ENCODE peak calls at places on chromosomes 3 and 15, in six cellular contexts. One of them, this sample, is unnamed.

GRCh38 chr3:184315506-184315867 is 1.1 kb downstream of the EIF4G1 start:
- DNase-seq in Karpas-422: peak; percentile 72
- DNase-seq in fibroblast of lung: peak; percentile 25
- DNase-seq in OCI-LY7: no peak
- DNase-seq in heart right ventricle: no peak
- DNase-seq in Peyer's patch: no peak
- DNase-seq in this sample: no peak

GRCh38 chr3:141011511-141012262 is 39.5 kb upstream of the SPSB4 start:
- DNase-seq in Peyer's patch: peak; percentile 83
- DNase-seq in fibroblast of lung: peak; percentile 53
- DNase-seq in Karpas-422: peak; percentile 91
- DNase-seq in heart right ventricle: peak; percentile 78
- DNase-seq in OCI-LY7: peak; percentile 64
- DNase-seq in this sample: peak; percentile 84

GRCh38 chr15:69513986-69514385 is 61.4 kb downstream of the RPLP1 start:
- DNase-seq in Peyer's patch: no peak
- DNase-seq in fibroblast of lung: no peak
- DNase-seq in OCI-LY7: no peak
- DNase-seq in Karpas-422: no peak
- DNase-seq in heart right ventricle: no peak
- DNase-seq in this sample: no peak

GRCh38 chr3:165185707-165186327 is 10.4 kb downstream of the SLITRK3 start:
- DNase-seq in OCI-LY7: peak; percentile 59
- DNase-seq in heart right ventricle: peak; percentile 29
- DNase-seq in Peyer's patch: peak; percentile 67
- DNase-seq in Karpas-422: peak; percentile 82
- DNase-seq in fibroblast of lung: peak; percentile 68
- DNase-seq in this sample: peak; percentile 22

GRCh38 chr15:70356919-70357318 is 259.2 kb upstream of the TLE3 start:
- DNase-seq in Peyer's patch: no peak
- DNase-seq in heart right ventricle: no peak
- DNase-seq in fibroblast of lung: no peak
- DNase-seq in OCI-LY7: no peak
- DNase-seq in Karpas-422: no peak
- DNase-seq in this sample: no peak

GRCh38 chr3:151282921-151283320 is 4.6 kb upstream of the P2RY14 start:
- DNase-seq in Karpas-422: peak; percentile 74
- DNase-seq in Peyer's patch: no peak
- DNase-seq in OCI-LY7: peak; percentile 60
- DNase-seq in fibroblast of lung: peak; percentile 76
- DNase-seq in heart right ventricle: no peak
- DNase-seq in this sample: no peak

GRCh38 chr3:124078978-124079911 is 87.3 kb upstream of the ROPN1 start:
- DNase-seq in fibroblast of lung: peak; percentile 64
- DNase-seq in OCI-LY7: peak; percentile 51
- DNase-seq in Karpas-422: peak; percentile 78
- DNase-seq in heart right ventricle: no peak
- DNase-seq in Peyer's patch: peak; percentile 55
- DNase-seq in this sample: no peak

GRCh38 chr3:52851348-52851747 is 16.5 kb upstream of the MUSTN1 start:
- DNase-seq in Karpas-422: peak; percentile 78
- DNase-seq in heart right ventricle: no peak
- DNase-seq in OCI-LY7: peak; percentile 60
- DNase-seq in fibroblast of lung: peak; percentile 58
- DNase-seq in Peyer's patch: no peak
- DNase-seq in this sample: no peak

GRCh38 chr3:194989251-194989650 is 281.7 kb downstream of the XXYLT1 start:
- DNase-seq in OCI-LY7: no peak
- DNase-seq in Karpas-422: no peak
- DNase-seq in heart right ventricle: no peak
- DNase-seq in fibroblast of lung: no peak
- DNase-seq in Peyer's patch: no peak
- DNase-seq in this sample: no peak

GRCh38 chr3:52277972-52278509 is 408 bp downstream of the WDR82 start:
- DNase-seq in fibroblast of lung: peak; percentile 44
- DNase-seq in heart right ventricle: no peak
- DNase-seq in Karpas-422: peak; percentile 84
- DNase-seq in OCI-LY7: peak; percentile 73
- DNase-seq in Peyer's patch: peak; percentile 78
- DNase-seq in this sample: peak; percentile 83

GRCh38 chr3:193982258-193982659 is 153.7 kb upstream of the HES1 start:
- DNase-seq in heart right ventricle: peak; percentile 82
- DNase-seq in Peyer's patch: peak; percentile 74
- DNase-seq in Karpas-422: no peak
- DNase-seq in fibroblast of lung: peak; percentile 38
- DNase-seq in OCI-LY7: no peak
- DNase-seq in this sample: peak; percentile 66

GRCh38 chr3:100044369-100044768 is 69.9 kb downstream of the FILIP1L start:
- DNase-seq in fibroblast of lung: no peak
- DNase-seq in heart right ventricle: no peak
- DNase-seq in Peyer's patch: no peak
- DNase-seq in OCI-LY7: peak; percentile 79
- DNase-seq in Karpas-422: peak; percentile 90
- DNase-seq in this sample: no peak

GRCh38 chr15:92845109-92845508 is 55.0 kb upstream of the CHD2 start:
- DNase-seq in Karpas-422: peak; percentile 90
- DNase-seq in OCI-LY7: peak; percentile 73
- DNase-seq in fibroblast of lung: peak; percentile 72
- DNase-seq in heart right ventricle: no peak
- DNase-seq in Peyer's patch: no peak
- DNase-seq in this sample: no peak

GRCh38 chr3:122397136-122397645 is 13.2 kb downstream of the FAM162A start:
- DNase-seq in heart right ventricle: no peak
- DNase-seq in Peyer's patch: no peak
- DNase-seq in OCI-LY7: no peak
- DNase-seq in Karpas-422: no peak
- DNase-seq in fibroblast of lung: no peak
- DNase-seq in this sample: no peak

GRCh38 chr3:127158614-127159221 is 34.2 kb upstream of the PRR23E start:
- DNase-seq in fibroblast of lung: peak; percentile 6
- DNase-seq in Peyer's patch: no peak
- DNase-seq in heart right ventricle: no peak
- DNase-seq in Karpas-422: no peak
- DNase-seq in OCI-LY7: no peak
- DNase-seq in this sample: no peak

GRCh38 chr3:173111321-173111720 is 29.7 kb downstream of the SPATA16 start:
- DNase-seq in heart right ventricle: no peak
- DNase-seq in Peyer's patch: no peak
- DNase-seq in OCI-LY7: no peak
- DNase-seq in fibroblast of lung: no peak
- DNase-seq in Karpas-422: no peak
- DNase-seq in this sample: no peak

GRCh38 chr15:77504310-77504709 is 83.6 kb downstream of the HMG20A start:
- DNase-seq in Peyer's patch: no peak
- DNase-seq in Karpas-422: peak; percentile 65
- DNase-seq in fibroblast of lung: no peak
- DNase-seq in heart right ventricle: no peak
- DNase-seq in OCI-LY7: peak; percentile 48
- DNase-seq in this sample: peak; percentile 78

GRCh38 chr3:156814295-156814694 is 11.9 kb upstream of the LEKR1 start:
- DNase-seq in Peyer's patch: peak; percentile 62
- DNase-seq in Karpas-422: no peak
- DNase-seq in OCI-LY7: no peak
- DNase-seq in heart right ventricle: no peak
- DNase-seq in fibroblast of lung: no peak
- DNase-seq in this sample: no peak

GRCh38 chr3:143360244-143360643 is 240.7 kb downstream of the CHST2 start:
- DNase-seq in Karpas-422: no peak
- DNase-seq in fibroblast of lung: peak; percentile 66
- DNase-seq in OCI-LY7: no peak
- DNase-seq in Peyer's patch: no peak
- DNase-seq in heart right ventricle: no peak
- DNase-seq in this sample: no peak

GRCh38 chr3:171269557-171269956 is 190.6 kb downstream of the TNIK start:
- DNase-seq in OCI-LY7: no peak
- DNase-seq in heart right ventricle: no peak
- DNase-seq in Peyer's patch: no peak
- DNase-seq in Karpas-422: no peak
- DNase-seq in fibroblast of lung: peak; percentile 30
- DNase-seq in this sample: no peak

GRCh38 chr15:71411538-71412482 is 296.5 kb downstream of the THSD4 start:
- DNase-seq in fibroblast of lung: peak; percentile 81
- DNase-seq in Karpas-422: no peak
- DNase-seq in OCI-LY7: no peak
- DNase-seq in Peyer's patch: no peak
- DNase-seq in heart right ventricle: no peak
- DNase-seq in this sample: peak; percentile 76

GRCh38 chr15:64013179-64014043 is 32.9 kb downstream of the DAPK2 start:
- DNase-seq in Peyer's patch: peak; percentile 74
- DNase-seq in heart right ventricle: no peak
- DNase-seq in Karpas-422: no peak
- DNase-seq in fibroblast of lung: no peak
- DNase-seq in OCI-LY7: no peak
- DNase-seq in this sample: no peak

GRCh38 chr15:33402640-33403039 is 91.9 kb downstream of the RYR3 start:
- DNase-seq in Peyer's patch: no peak
- DNase-seq in OCI-LY7: no peak
- DNase-seq in heart right ventricle: no peak
- DNase-seq in fibroblast of lung: no peak
- DNase-seq in Karpas-422: no peak
- DNase-seq in this sample: no peak

GRCh38 chr15:35080226-35080625 is 4.9 kb downstream of the NANOGP8 start:
- DNase-seq in OCI-LY7: no peak
- DNase-seq in heart right ventricle: no peak
- DNase-seq in fibroblast of lung: peak; percentile 12
- DNase-seq in Karpas-422: no peak
- DNase-seq in Peyer's patch: no peak
- DNase-seq in this sample: no peak

GRCh38 chr3:182957676-182958075 is 22.7 kb downstream of the DCUN1D1 start:
- DNase-seq in fibroblast of lung: no peak
- DNase-seq in Peyer's patch: no peak
- DNase-seq in OCI-LY7: no peak
- DNase-seq in heart right ventricle: no peak
- DNase-seq in Karpas-422: no peak
- DNase-seq in this sample: no peak

GRCh38 chr3:182959474-182960350 is 20.6 kb downstream of the DCUN1D1 start:
- DNase-seq in heart right ventricle: no peak
- DNase-seq in Karpas-422: no peak
- DNase-seq in fibroblast of lung: no peak
- DNase-seq in OCI-LY7: no peak
- DNase-seq in Peyer's patch: no peak
- DNase-seq in this sample: no peak

GRCh38 chr3:182965861-182966366 is 14.4 kb downstream of the DCUN1D1 start:
- DNase-seq in heart right ventricle: no peak
- DNase-seq in OCI-LY7: no peak
- DNase-seq in Karpas-422: no peak
- DNase-seq in fibroblast of lung: no peak
- DNase-seq in Peyer's patch: no peak
- DNase-seq in this sample: no peak

GRCh38 chr3:182964179-182964578 is 16.2 kb downstream of the DCUN1D1 start:
- DNase-seq in fibroblast of lung: no peak
- DNase-seq in Peyer's patch: no peak
- DNase-seq in Karpas-422: no peak
- DNase-seq in heart right ventricle: no peak
- DNase-seq in OCI-LY7: no peak
- DNase-seq in this sample: no peak

DNA sequence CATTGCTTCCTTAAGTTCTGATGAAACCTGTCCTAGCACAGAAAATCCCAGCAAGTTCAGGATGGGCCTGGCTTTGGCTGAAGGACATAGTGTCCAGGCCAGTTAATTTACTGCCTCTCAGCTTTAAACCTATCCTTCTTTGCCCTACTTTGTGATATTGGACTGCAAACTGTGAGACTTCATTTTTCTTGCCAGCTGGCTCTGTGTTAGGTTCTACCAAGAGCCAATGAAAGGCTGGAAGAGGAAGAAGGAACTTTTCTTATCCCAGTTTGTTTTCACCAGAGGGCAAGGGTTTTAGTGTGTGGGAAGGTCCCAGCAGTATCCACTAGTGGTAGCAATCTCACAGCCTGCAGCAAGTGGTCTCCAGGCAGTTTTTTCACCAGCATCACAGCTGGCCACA is 18.2 kb downstream of the DCUN1D1 start:
- DNase-seq in OCI-LY7: no peak
- DNase-seq in Peyer's patch: no peak
- DNase-seq in heart right ventricle: peak; percentile 9
- DNase-seq in Karpas-422: no peak
- DNase-seq in fibroblast of lung: no peak
- DNase-seq in this sample: no peak
- H3K27ac ChIP-seq in OCI-LY7: no peak overlapping the region
- H3K27ac ChIP-seq in Peyer's patch: no peak overlapping the region
- H3K27ac ChIP-seq in heart right ventricle: no peak overlapping the region
- H3K27ac ChIP-seq in Karpas-422: no peak overlapping the region
- H3K27ac ChIP-seq in fibroblast of lung: no peak overlapping the region
- H3K27ac ChIP-seq in this sample: no peak overlapping the region

GRCh38 chr15:74201656-74202420 is 749 bp downstream of the STRA6 start:
- DNase-seq in OCI-LY7: no peak
- DNase-seq in Karpas-422: no peak
- DNase-seq in heart right ventricle: no peak
- DNase-seq in Peyer's patch: no peak
- DNase-seq in fibroblast of lung: no peak
- DNase-seq in this sample: no peak
- H3K4me1 ChIP-seq in OCI-LY7: no peaks in the 10 kb centered on the region
- H3K4me1 ChIP-seq in Karpas-422: no peaks in the 10 kb centered on the region
- H3K4me1 ChIP-seq in heart right ventricle: peaks cover 27% of the 10 kb centered on the region
- H3K4me1 ChIP-seq in Peyer's patch: no peaks in the 10 kb centered on the region
- H3K4me1 ChIP-seq in fibroblast of lung: peaks cover 9% of the 10 kb centered on the region
- H3K4me1 ChIP-seq in this sample: peaks cover 2% of the 10 kb centered on the region

DNA sequence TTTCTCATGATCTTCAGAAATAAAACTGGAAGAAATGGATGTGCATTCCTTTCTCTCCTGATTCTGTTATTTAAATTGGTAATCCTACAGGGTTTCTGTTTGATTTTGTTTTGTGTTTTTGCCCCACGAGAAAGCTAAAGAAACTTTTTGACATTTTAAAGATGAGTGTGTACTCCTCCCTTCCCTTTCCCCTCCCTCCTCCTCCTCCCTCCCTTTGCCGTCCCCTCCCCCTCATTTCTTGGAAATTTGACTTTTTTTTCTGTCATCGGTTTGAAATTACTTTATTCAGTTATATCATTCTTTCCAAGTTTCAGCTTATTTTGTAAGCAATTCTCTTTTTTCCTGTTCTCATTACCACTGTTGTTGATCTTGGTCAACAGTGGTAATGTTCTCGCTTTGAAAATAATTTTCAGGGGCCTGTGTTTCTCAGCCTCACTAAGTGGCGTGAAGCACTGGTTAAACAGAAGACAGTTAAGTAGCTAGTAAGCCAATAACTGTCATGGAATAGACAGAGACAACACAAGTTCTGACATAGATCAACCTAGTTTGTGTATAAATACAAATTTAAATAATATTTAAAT is 178.4 kb downstream of the AKAP13 start:
- DNase-seq in fibroblast of lung: no peak
- DNase-seq in heart right ventricle: no peak
- DNase-seq in Karpas-422: no peak
- DNase-seq in Peyer's patch: no peak
- DNase-seq in OCI-LY7: no peak
- DNase-seq in this sample: no peak
- H3K27ac ChIP-seq in fibroblast of lung: no peak overlapping the region
- H3K27ac ChIP-seq in heart right ventricle: peak overlapping the region; percentile 66
- H3K27ac ChIP-seq in Karpas-422: no peak overlapping the region
- H3K27ac ChIP-seq in Peyer's patch: no peak overlapping the region
- H3K27ac ChIP-seq in OCI-LY7: no peak overlapping the region
- H3K27ac ChIP-seq in this sample: peak overlapping the region; percentile 34

GRCh38 chr3:12229144-12229871 is 59.6 kb upstream of the PPARG start:
- DNase-seq in OCI-LY7: no peak
- DNase-seq in fibroblast of lung: no peak
- DNase-seq in heart right ventricle: no peak
- DNase-seq in Peyer's patch: no peak
- DNase-seq in Karpas-422: no peak
- DNase-seq in this sample: no peak
- H3K4me1 ChIP-seq in OCI-LY7: no peaks in the 10 kb centered on the region
- H3K4me1 ChIP-seq in fibroblast of lung: peaks cover 5% of the 10 kb centered on the region
- H3K4me1 ChIP-seq in heart right ventricle: no peaks in the 10 kb centered on the region
- H3K4me1 ChIP-seq in Peyer's patch: no peaks in the 10 kb centered on the region
- H3K4me1 ChIP-seq in Karpas-422: no peaks in the 10 kb centered on the region
- H3K4me1 ChIP-seq in this sample: peaks cover 13% of the 10 kb centered on the region

GRCh38 chr3:189727898-189728297 is 96.7 kb downstream of the TP63 start:
- DNase-seq in heart right ventricle: no peak
- DNase-seq in Peyer's patch: no peak
- DNase-seq in fibroblast of lung: no peak
- DNase-seq in OCI-LY7: no peak
- DNase-seq in Karpas-422: no peak
- DNase-seq in this sample: no peak
- H3K27ac ChIP-seq in heart right ventricle: no peak overlapping the region
- H3K27ac ChIP-seq in Peyer's patch: no peak overlapping the region
- H3K27ac ChIP-seq in fibroblast of lung: no peak overlapping the region
- H3K27ac ChIP-seq in OCI-LY7: no peak overlapping the region
- H3K27ac ChIP-seq in Karpas-422: no peak overlapping the region
- H3K27ac ChIP-seq in this sample: no peak overlapping the region